ENCODE peak calls at places on chromosome 16, in seven cellular contexts. U is A549, B is mammary epithelial cell, P is HCT116, R is right cardiac atrium, V is spleen, K is heart left ventricle. W is an unnamed sample. For H3K4me1, the result is how much of the 10 kb centered on the place peaks cover.

GRCh38 chr16:68995011-68995504 is 110.4 kb upstream of the HAS3 start:
- DNase-seq in U (peak), B (peak), P (peak), R (no peak), V (no peak), K (no peak), W (no peak)

GRCh38 chr16:56341656-56342397 is 83.5 kb downstream of the AMFR start:
- DNase-seq in U (no peak), B (no peak), P (no peak), R (peak), V (no peak), K (no peak), W (no peak)

GRCh38 chr16:57898961-57899360 is 72.0 kb downstream of the CNGB1 start:
- DNase-seq in U (no peak), B (no peak), P (no peak), R (no peak), V (no peak), K (no peak), W (no peak)

GRCh38 chr16:85650864-85651811 is 37.6 kb downstream of the GINS2 start:
- DNase-seq in U (no peak), B (no peak), P (no peak), R (peak), V (no peak), K (peak), W (peak)

GRCh38 chr16:12586701-12587100 is 217.0 kb downstream of the CPPED1 start:
- DNase-seq in U (no peak), B (no peak), P (no peak), R (no peak), V (peak), K (no peak), W (no peak)

GRCh38 chr16:15899538-15900100 is 11.2 kb upstream of the CEP20 start:
- DNase-seq in U (peak), B (peak), P (peak), R (no peak), V (no peak), K (no peak), W (no peak)

GRCh38 chr16:67137605-67138004 is 13.2 kb downstream of the B3GNT9 start:
- DNase-seq in U (no peak), B (no peak), P (no peak), R (no peak), V (no peak), K (no peak), W (no peak)

GRCh38 chr16:11977206-11978041 is 890 bp downstream of the SNX29 start:
- DNase-seq in U (peak), B (peak), P (peak), R (peak), V (no peak), K (peak), W (no peak)

GRCh38 chr16:75262104-75262799 is 10.8 kb upstream of the BCAR1 start:
- DNase-seq in U (no peak), B (no peak), P (no peak), R (peak), V (no peak), K (peak), W (peak)

GRCh38 chr16:85709766-85710423 is 21.1 kb upstream of the GINS2 start:
- DNase-seq in U (no peak), B (no peak), P (no peak), R (no peak), V (no peak), K (no peak), W (no peak)

GRCh38 chr16:29765167-29766032 is 12.7 kb upstream of the ZG16 start:
- DNase-seq in U (no peak), B (no peak), P (peak), R (no peak), V (no peak), K (no peak), W (peak)

GRCh38 chr16:67936876-67937605 is 391 bp upstream of the PSMB10 start:
- DNase-seq in U (no peak), B (peak), P (no peak), R (no peak), V (peak), K (no peak), W (no peak)

GRCh38 chr16:4358831-4359561 is 7.9 kb upstream of the PAM16 start:
- DNase-seq in U (peak), B (no peak), P (no peak), R (peak), V (peak), K (peak), W (peak)

GRCh38 chr16:4263504-4264436 is 9.1 kb downstream of the TFAP4 start:
- DNase-seq in U (peak), B (no peak), P (peak), R (peak), V (peak), K (peak), W (peak)

GRCh38 chr16:70553175-70553574 is 29.6 kb downstream of the SF3B3 start:
- DNase-seq in U (no peak), B (peak), P (no peak), R (no peak), V (no peak), K (no peak), W (no peak)

GRCh38 chr16:11620243-11621003 is 33.7 kb upstream of the LITAF start:
- DNase-seq in U (no peak), B (no peak), P (no peak), R (no peak), V (no peak), K (no peak), W (no peak)

GRCh38 chr16:77214411-77215138 is 15.4 kb downstream of the SYCE1L start:
- DNase-seq in U (no peak), B (no peak), P (no peak), R (no peak), V (no peak), K (no peak), W (no peak)

GRCh38 chr16:49560018-49560830 is 186.6 kb downstream of the C16orf78 start:
- DNase-seq in U (no peak), B (no peak), P (no peak), R (peak), V (no peak), K (no peak), W (no peak)

GRCh38 chr16:2472885-2473284 is 1.8 kb downstream of the NTN3 start:
- DNase-seq in U (no peak), B (no peak), P (no peak), R (peak), V (no peak), K (no peak), W (peak)

GRCh38 chr16:55668337-55669281 is 12.8 kb downstream of the SLC6A2 start:
- DNase-seq in U (peak), B (peak), P (no peak), R (no peak), V (no peak), K (no peak), W (no peak)

GRCh38 chr16:85649978-85650863 is 37.1 kb downstream of the GSE1 start:
- DNase-seq in U (no peak), B (no peak), P (no peak), R (peak), V (no peak), K (peak), W (no peak)

GRCh38 chr16:72928089-72928981 is 119.6 kb downstream of the ZFHX3 start:
- DNase-seq in U (no peak), B (no peak), P (no peak), R (no peak), V (peak), K (no peak), W (no peak)

GRCh38 chr16:63129411-63130125 is 1093.3 kb upstream of the CDH8 start:
- DNase-seq in U (no peak), B (no peak), P (no peak), R (no peak), V (no peak), K (no peak), W (no peak)

GRCh38 chr16:80197790-80198201 is 343.0 kb upstream of the DYNLRB2 start:
- DNase-seq in U (peak), B (peak), P (no peak), R (no peak), V (no peak), K (no peak), W (no peak)

GRCh38 chr16:67562918-67563707 is 787 bp downstream of the CTCF start:
- DNase-seq in U (peak), B (peak), P (peak), R (peak), V (peak), K (peak), W (peak)

GRCh38 chr16:54080524-54081008 is 206.0 kb downstream of the IRX3 start:
- DNase-seq in U (peak), B (peak), P (no peak), R (no peak), V (no peak), K (no peak), W (no peak)

GRCh38 chr16:89993971-89994370 is 25.3 kb downstream of the DBNDD1 start:
- DNase-seq in U (no peak), B (no peak), P (no peak), R (no peak), V (no peak), K (no peak), W (no peak)

GRCh38 chr16:89575247-89576172 is at the start of gene CPNE7:
- DNase-seq in U (peak), B (no peak), P (no peak), R (no peak), V (no peak), K (no peak), W (no peak)

GRCh38 chr16:9184354-9184690 is 92.9 kb downstream of the HAPSTR1 start:
- DNase-seq in U (no peak), B (no peak), P (no peak), R (no peak), V (no peak), K (no peak), W (no peak)

GRCh38 chr16:12951392-12951791 is 50.0 kb downstream of the SHISA9 start:
- DNase-seq in U (no peak), B (no peak), P (no peak), R (no peak), V (no peak), K (no peak), W (no peak)

GRCh38 chr16:73060216-73060615 is 12.3 kb upstream of the ZFHX3 start:
- DNase-seq in U (peak), B (no peak), P (no peak), R (no peak), V (no peak), K (no peak), W (no peak)

GRCh38 chr16:85838876-85839585 is 39.5 kb downstream of the COX4I1 start:
- DNase-seq in U (no peak), B (no peak), P (no peak), R (no peak), V (no peak), K (no peak), W (peak)

GRCh38 chr16:85646976-85647375 is 33.9 kb downstream of the GSE1 start:
- DNase-seq in U (no peak), B (no peak), P (no peak), R (no peak), V (no peak), K (no peak), W (no peak)

GRCh38 chr16:47392114-47392513 is 68.7 kb downstream of the ITFG1 start:
- DNase-seq in U (no peak), B (peak), P (peak), R (no peak), V (no peak), K (no peak), W (no peak)

GRCh38 chr16:49354101-49354500 is 19.5 kb upstream of the C16orf78 start:
- DNase-seq in U (no peak), B (no peak), P (no peak), R (no peak), V (no peak), K (no peak), W (no peak)

GRCh38 chr16:63612462-63613227 is 1509.2 kb downstream of the CDH11 start:
- DNase-seq in U (no peak), B (no peak), P (no peak), R (no peak), V (no peak), K (no peak), W (no peak)

DNA sequence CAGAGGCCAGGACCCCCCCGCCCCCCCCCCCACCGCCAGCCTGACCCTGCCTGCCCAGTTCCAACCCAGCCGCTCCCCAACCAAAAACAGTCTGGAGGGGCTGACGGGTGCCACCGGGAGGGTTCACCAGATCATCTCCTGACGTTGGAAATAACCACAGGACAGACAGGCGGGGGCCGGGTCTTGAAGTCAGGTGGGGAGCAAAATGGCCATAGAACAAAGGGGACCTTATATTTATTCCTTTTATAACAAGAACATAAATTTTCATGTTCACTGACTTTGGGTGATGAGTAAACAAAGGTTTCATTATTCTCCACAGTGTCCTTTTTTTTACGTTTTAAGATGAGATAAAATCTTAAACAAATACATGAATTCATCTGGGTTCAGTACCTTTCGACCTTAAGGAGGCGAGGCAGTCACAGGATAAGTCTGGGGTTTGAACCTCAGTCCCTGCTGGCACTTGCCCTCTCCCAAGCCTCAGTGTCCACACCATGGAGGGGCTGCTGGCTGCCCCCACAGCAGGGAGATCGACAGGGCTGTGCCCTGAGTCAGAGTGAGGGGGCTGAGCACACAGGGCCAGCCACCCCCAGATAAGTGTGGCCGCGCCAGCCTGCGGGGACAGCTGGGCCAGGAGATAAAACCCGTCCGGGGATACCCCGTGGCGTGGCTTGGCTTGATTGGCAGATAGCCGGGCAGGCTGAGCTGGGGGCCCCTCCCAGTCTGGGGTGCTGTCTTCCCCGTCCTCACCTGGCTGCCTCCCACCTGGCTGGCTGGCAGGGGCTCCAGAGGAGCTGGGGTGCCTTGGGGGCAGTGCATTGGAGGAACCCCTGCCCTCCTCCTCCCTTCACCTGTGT is 15.0 kb downstream of the SLC7A5 start:
- DNase-seq in U (peak), B (peak), P (no peak), R (peak), V (peak), K (no peak), W (no peak)
- H3K4me3 ChIP-seq in U (peak), B (peak), P (peak), R (no peak), V (peak), K (peak), W (no peak)

GRCh38 chr16:81650982-81651562 is 128.0 kb upstream of the PLCG2 start:
- DNase-seq in U (no peak), B (no peak), P (no peak), R (peak), V (no peak), K (peak), W (no peak)

GRCh38 chr16:81652798-81653505 is 126.1 kb upstream of the PLCG2 start:
- DNase-seq in U (no peak), B (no peak), P (no peak), R (no peak), V (no peak), K (no peak), W (no peak)

GRCh38 chr16:81649561-81649960 is 129.5 kb upstream of the PLCG2 start:
- DNase-seq in U (no peak), B (no peak), P (no peak), R (no peak), V (no peak), K (no peak), W (no peak)

GRCh38 chr16:81651758-81652718 is 127.1 kb upstream of the PLCG2 start:
- DNase-seq in U (no peak), B (no peak), P (no peak), R (no peak), V (no peak), K (no peak), W (no peak)

GRCh38 chr16:81650281-81650680 is 128.8 kb upstream of the PLCG2 start:
- DNase-seq in U (no peak), B (no peak), P (no peak), R (no peak), V (no peak), K (no peak), W (no peak)
- H3K4me1 ChIP-seq in U (half or more), B (under half), P (under half), R (under half), V (under half), K (under half), W (under half)

GRCh38 chr16:83840060-83840617 is 32.4 kb downstream of the HSBP1 start:
- DNase-seq in U (no peak), B (no peak), P (no peak), R (no peak), V (no peak), K (no peak), W (no peak)

GRCh38 chr16:83842291-83842690 is 34.5 kb downstream of the HSBP1 start:
- DNase-seq in U (no peak), B (no peak), P (no peak), R (no peak), V (no peak), K (no peak), W (no peak)

GRCh38 chr16:83843657-83844056 is 35.9 kb downstream of the HSBP1 start:
- DNase-seq in U (no peak), B (no peak), P (no peak), R (peak), V (no peak), K (no peak), W (no peak)

GRCh38 chr16:83845263-83845662 is 37.5 kb downstream of the HSBP1 start:
- DNase-seq in U (no peak), B (no peak), P (no peak), R (no peak), V (no peak), K (no peak), W (no peak)

DNA sequence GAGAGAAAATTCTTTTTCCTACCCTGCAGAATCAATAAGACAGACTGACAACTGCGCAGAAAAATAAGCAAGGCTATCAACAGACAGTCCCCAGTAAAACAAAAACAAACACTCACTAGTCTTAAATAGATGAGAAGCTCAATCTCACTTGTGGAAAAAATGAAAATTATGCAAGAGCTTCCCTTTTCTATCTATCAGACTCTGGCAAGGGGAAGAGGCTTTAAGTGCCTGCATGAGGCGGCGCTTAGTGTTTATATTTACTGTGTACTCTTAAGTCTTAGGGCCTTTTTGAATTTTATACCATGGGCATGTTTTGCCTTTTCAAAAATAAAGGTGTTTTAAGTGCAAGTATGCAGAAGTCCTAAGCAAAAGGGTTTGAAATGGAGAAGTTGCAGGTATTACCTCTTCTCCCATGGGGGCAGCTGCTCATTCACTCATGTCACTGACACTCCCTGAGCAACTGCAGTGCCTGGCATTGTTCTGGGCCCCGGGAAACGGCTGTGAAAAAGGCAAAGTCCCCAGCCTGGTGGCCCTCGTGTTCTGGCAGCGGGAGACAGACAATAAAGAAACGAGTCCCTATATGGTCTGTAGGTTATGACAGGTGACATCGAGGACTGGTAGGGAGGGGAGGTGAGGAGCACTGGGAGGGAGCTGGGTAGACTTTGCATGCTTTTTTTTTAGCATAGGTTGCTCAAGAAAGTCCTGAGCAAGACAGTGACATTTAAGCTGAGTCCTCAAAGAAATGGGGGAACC is 35.2 kb downstream of the HSBP1 start:
- DNase-seq in U (no peak), B (no peak), P (no peak), R (no peak), V (no peak), K (no peak), W (no peak)
- H3K4me3 ChIP-seq in U (no peak), B (no peak), P (no peak), R (no peak), V (no peak), K (no peak), W (no peak)

DNA sequence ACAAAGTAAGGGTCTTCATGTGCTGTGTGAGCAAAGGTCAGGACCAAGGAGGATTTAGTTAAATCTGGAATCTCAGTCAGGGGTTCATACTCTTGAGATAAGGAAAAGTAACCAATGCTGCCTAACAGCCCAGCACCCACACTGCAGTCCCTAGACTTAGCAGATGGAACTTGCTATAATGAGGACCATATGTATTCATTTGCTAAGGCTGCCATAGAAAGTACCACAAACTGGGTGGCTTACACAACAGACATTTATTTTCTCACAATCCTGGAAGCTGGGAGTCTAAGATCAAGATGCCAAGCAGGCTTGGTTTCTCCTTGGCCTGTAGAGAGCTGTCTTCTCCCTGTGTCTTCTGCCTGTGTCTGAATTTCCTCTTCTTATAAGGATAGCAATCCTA is 20.8 kb downstream of the ZP2 start:
- DNase-seq in U (no peak), B (no peak), P (no peak), R (no peak), V (no peak), K (no peak), W (no peak)
- H3K4me1 ChIP-seq in U (under half), B (under half), P (under half), R (under half), V (under half), K (under half), W (under half)

DNA sequence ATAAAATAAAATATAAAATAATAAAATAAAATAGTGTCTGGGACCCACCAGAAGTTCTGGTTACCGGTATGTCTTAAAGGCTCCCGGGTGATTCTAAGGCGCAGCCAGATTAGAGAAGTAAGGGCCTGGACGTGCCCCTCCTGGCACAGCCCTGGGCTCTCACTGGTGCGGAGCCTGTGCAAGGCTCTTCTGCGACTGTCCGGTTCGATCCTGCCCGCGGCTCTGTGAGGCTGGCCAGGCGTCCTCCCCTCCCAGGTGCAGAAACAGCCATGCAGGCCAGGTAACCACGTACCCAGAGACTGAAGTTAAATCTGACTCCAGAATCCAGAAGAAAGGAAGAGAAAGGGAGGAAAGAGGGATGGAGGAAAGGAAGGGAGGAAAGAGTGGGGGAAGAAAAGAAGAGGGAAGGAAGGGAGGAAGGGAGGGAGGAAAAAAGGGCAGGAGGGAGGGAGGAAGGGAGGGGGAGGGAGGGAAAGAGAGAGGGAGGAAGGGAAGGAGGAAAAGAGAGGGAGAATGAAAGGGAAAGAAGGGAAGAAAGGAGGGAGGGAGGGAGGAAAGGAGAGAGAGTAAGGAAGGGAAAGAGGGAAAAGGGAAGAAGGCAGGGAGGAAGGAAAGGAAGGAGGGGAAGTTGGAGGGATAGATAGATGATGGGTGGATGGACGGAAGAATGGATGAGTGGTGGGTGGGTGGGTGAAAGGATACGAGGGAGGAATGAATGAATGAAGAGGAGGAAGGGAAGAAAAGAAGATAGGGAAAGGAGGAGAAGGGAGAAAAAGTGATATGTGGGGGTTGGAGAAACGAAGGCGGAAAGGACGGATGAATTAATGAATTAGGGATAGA is 42.3 kb downstream of the C16orf82 start:
- DNase-seq in U (no peak), B (no peak), P (no peak), R (no peak), V (no peak), K (no peak), W (no peak)
- H3K4me3 ChIP-seq in U (peak), B (peak), P (peak), R (peak), V (peak), K (peak), W (no peak)